ENCODE peak calls at places on chromosomes 1 and 21, in four cellular contexts. D is activated effector memory CD4-positive, alpha-beta T cell treated with anti-CD3 and anti-CD28 coated beads, Interleukin-2, amount 50 U/mL, for 16 hours; K is H54; X is GM13976. Y is an unnamed sample.

GRCh38 chr1:29563571-29563970 is 327.2 kb downstream of the PTPRU start:
- DNase-seq in D (no peak), K (no peak), X (no peak), Y (peak; percentile 95)

GRCh38 chr1:85149805-85150204 is 51.0 kb downstream of the SYDE2 start:
- DNase-seq in K (no peak), D (no peak), X (no peak), Y (no peak)

GRCh38 chr1:192626366-192627179 is 9.4 kb upstream of the RGS13 start:
- DNase-seq in K (no peak), D (no peak), X (no peak), Y (no peak)

GRCh38 chr1:2466834-2467554 is 9.1 kb upstream of the PLCH2 start:
- DNase-seq in X (peak; percentile 59), K (no peak), D (peak; percentile 76), Y (no peak)

GRCh38 chr1:229579101-229579651 is 20.7 kb upstream of the ABCB10 start:
- DNase-seq in D (no peak), X (peak; percentile 67), K (no peak), Y (peak; percentile 78)

GRCh38 chr1:99176753-99177152 is 87.5 kb upstream of the PLPPR4 start:
- DNase-seq in K (no peak), D (no peak), X (no peak), Y (no peak)

GRCh38 chr21:46033410-46034404 is 52.1 kb downstream of the COL6A1 start:
- DNase-seq in X (no peak), D (no peak), K (no peak), Y (no peak)

GRCh38 chr21:31198575-31198974 is 145.5 kb downstream of the TIAM1 start:
- DNase-seq in K (peak; percentile 51), X (peak; percentile 43), D (no peak), Y (peak; percentile 54)

GRCh38 chr1:220810179-220810653 is 23.5 kb downstream of the MTARC1 start:
- DNase-seq in D (peak; percentile 86), X (peak; percentile 81), K (peak; percentile 60), Y (peak; percentile 86)

GRCh38 chr1:16218014-16218673 is 5.7 kb upstream of the ARHGEF19 start:
- DNase-seq in K (no peak), X (no peak), D (no peak), Y (no peak)

GRCh38 chr21:27703806-27704205 is 736.9 kb upstream of the ADAMTS5 start:
- DNase-seq in X (no peak), D (no peak), K (no peak), Y (no peak)

GRCh38 chr1:220808501-220809186 is 21.9 kb downstream of the MTARC1 start:
- DNase-seq in D (no peak), X (no peak), K (peak; percentile 84), Y (no peak)

GRCh38 chr1:11485191-11485590 is 6.2 kb downstream of the DISP3 start:
- DNase-seq in K (no peak), X (no peak), D (no peak), Y (no peak)

GRCh38 chr21:44804762-44805161 is 3.1 kb upstream of the UBE2G2 start:
- DNase-seq in K (no peak), X (no peak), D (no peak), Y (no peak)

GRCh38 chr1:116534014-116534739 is 36.6 kb downstream of the CD58 start:
- DNase-seq in D (no peak), X (no peak), K (no peak), Y (no peak)

GRCh38 chr1:20166047-20166446 is 19.8 kb upstream of the UBXN10 start:
- DNase-seq in X (no peak), K (no peak), D (no peak), Y (no peak)

GRCh38 chr1:88327391-88328267 is 356.4 kb upstream of the PKN2 start:
- DNase-seq in K (peak; percentile 17), X (no peak), D (no peak), Y (peak; percentile 76)

Y was measured in lung microvascular endothelial cell.